ENCODE peak calls at places on chromosomes 7 and 10, in nine cellular contexts. N, T, P, D, L, Q, K, X and E are unnamed samples.

GRCh38 chr7:139108256-139109187 is 998 bp downstream of the ZC3HAV1 start:
- DNase-seq in N (no peak), T (peak; percentile 27), P (peak; percentile 35), D (peak; percentile 38), L (peak; percentile 73), Q (peak; percentile 58), K (peak; percentile 34), X (peak; percentile 27), E (peak; percentile 27)

GRCh38 chr10:79289801-79290200 is 57.5 kb upstream of the PPIF start:
- DNase-seq in N (no peak), T (no peak), P (no peak), D (peak; percentile 56), L (no peak), Q (no peak), K (no peak), X (no peak), E (no peak)

GRCh38 chr7:142375710-142376313 is 118.0 kb upstream of the PRSS58 start:
- DNase-seq in N (peak; percentile 95), T (no peak), P (peak; percentile 38), D (no peak), L (no peak), Q (peak; percentile 89), K (peak; percentile 38), X (peak; percentile 97), E (peak; percentile 47)

GRCh38 chr10:69048103-69048502 is 39.8 kb upstream of the SRGN start:
- DNase-seq in N (peak; percentile 67), T (no peak), P (peak; percentile 48), D (peak; percentile 32), L (no peak), Q (no peak), K (no peak), X (peak; percentile 71), E (no peak)

GRCh38 chr10:788796-789748 is 99.6 kb upstream of the DIP2C start:
- DNase-seq in N (peak; percentile 36), T (peak; percentile 76), P (peak; percentile 27), D (peak; percentile 83), L (no peak), Q (peak; percentile 90), K (peak; percentile 80), X (peak; percentile 59), E (no peak)

GRCh38 chr7:47153076-47153475 is 428.8 kb downstream of the TNS3 start:
- DNase-seq in N (peak; percentile 57), T (peak; percentile 91), P (peak; percentile 79), D (no peak), L (peak; percentile 69), Q (no peak), K (peak; percentile 70), X (peak; percentile 48), E (peak; percentile 83)

GRCh38 chr10:85946713-85947326 is 419.8 kb downstream of the GRID1 start:
- DNase-seq in N (no peak), T (no peak), P (no peak), D (no peak), L (peak; percentile 74), Q (no peak), K (no peak), X (no peak), E (no peak)

GRCh38 chr10:93068411-93069244 is 5.1 kb upstream of the CYP26A1 start:
- DNase-seq in N (no peak), T (peak; percentile 70), P (no peak), D (no peak), L (no peak), Q (peak; percentile 57), K (no peak), X (peak; percentile 46), E (no peak)

GRCh38 chr7:130037703-130038102 is 13.5 kb downstream of the ZC3HC1 start:
- DNase-seq in N (peak; percentile 5), T (no peak), P (no peak), D (no peak), L (peak; percentile 12), Q (no peak), K (peak; percentile 20), X (peak; percentile 24), E (no peak)

GRCh38 chr10:75352650-75353049 is 48.9 kb downstream of the ZNF503 start:
- DNase-seq in N (no peak), T (peak; percentile 26), P (no peak), D (peak; percentile 4), L (no peak), Q (no peak), K (peak; percentile 37), X (no peak), E (no peak)

GRCh38 chr10:23186697-23187096 is 5.4 kb upstream of the PTF1A start:
- DNase-seq in N (no peak), T (no peak), P (no peak), D (no peak), L (no peak), Q (no peak), K (no peak), X (no peak), E (no peak)

GRCh38 chr7:136925556-136925955 is 57.1 kb downstream of the CHRM2 start:
- DNase-seq in N (no peak), T (peak; percentile 88), P (no peak), D (no peak), L (no peak), Q (no peak), K (no peak), X (no peak), E (no peak)

GRCh38 chr7:98831641-98832221 is 38.1 kb downstream of the TMEM130 start:
- DNase-seq in N (no peak), T (no peak), P (no peak), D (no peak), L (peak; percentile 25), Q (peak; percentile 53), K (no peak), X (no peak), E (peak; percentile 35)
- TF ChIP-seq CTCF in N (peak; percentile 37), T (peak; percentile 66), P (no peak), D (no peak), L (peak; percentile 84), Q (peak; percentile 89), K (peak; percentile 43), X (peak; percentile 19), E (peak; percentile 67)

GRCh38 chr7:140639366-140640053 is 1.1 kb downstream of the DENND2A start:
- DNase-seq in N (no peak), T (peak; percentile 94), P (peak; percentile 50), D (no peak), L (no peak), Q (no peak), K (peak; percentile 63), X (no peak), E (no peak)

GRCh38 chr7:140641532-140642191 is 1.0 kb upstream of the DENND2A start:
- DNase-seq in N (no peak), T (no peak), P (no peak), D (no peak), L (no peak), Q (peak; percentile 45), K (no peak), X (no peak), E (no peak)

GRCh38 chr7:140640727-140641531 is at the start of gene DENND2A:
- DNase-seq in N (no peak), T (peak; percentile 70), P (peak; percentile 54), D (peak; percentile 53), L (no peak), Q (peak; percentile 83), K (peak; percentile 86), X (no peak), E (no peak)

GRCh38 chr7:140638311-140638791 is 2.3 kb downstream of the DENND2A start:
- DNase-seq in N (no peak), T (peak; percentile 54), P (no peak), D (no peak), L (no peak), Q (peak; percentile 84), K (peak; percentile 32), X (peak; percentile 32), E (peak; percentile 21)

GRCh38 chr7:140640060-140640611 is 477 bp downstream of the DENND2A start:
- DNase-seq in N (no peak), T (peak; percentile 56), P (no peak), D (peak; percentile 34), L (no peak), Q (peak; percentile 51), K (peak; percentile 68), X (peak; percentile 42), E (no peak)
- TF ChIP-seq CTCF in N (no peak), T (no peak), P (no peak), D (no peak), L (no peak), Q (no peak), K (no peak), X (no peak), E (no peak)

DNA sequence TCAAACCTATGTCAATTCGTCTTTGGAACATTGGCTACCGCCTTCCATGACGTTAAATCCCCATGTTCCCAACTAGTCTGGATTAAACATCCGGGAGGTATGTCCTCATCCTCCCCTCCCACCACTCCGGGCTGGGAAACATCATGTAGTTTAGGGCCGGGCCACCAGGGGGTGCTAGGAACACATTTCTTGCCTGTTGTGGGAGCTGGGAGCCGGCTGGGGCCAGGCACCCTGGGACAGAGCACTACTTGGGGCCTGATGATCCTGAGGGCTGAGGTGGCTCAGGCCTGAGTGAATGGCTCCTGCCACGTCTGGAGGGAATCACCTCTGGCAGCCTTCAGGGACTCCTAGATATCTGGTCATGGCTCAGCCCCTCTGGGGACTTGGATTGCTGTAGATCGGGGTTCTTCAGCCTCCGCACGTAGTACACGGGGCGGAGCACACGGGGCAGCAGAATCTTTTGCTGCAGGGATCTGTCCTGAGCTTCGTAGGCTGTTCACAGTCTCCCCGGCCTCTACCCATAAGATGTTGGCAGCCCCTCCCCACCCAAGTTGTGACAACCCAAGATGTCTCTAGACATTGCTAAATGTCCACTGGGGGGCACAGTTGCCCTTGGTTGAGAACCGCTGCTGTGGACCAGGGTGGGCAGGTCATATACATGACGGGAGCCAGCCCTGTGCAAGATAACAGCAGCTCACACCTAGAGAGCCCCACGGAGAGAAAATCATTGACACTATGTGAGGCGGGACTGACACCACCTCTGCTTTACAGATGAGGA is 141.2 kb upstream of the ZNF716 start:
- DNase-seq in N (no peak), T (no peak), P (no peak), D (no peak), L (peak; percentile 1), Q (no peak), K (no peak), X (no peak), E (no peak)
- TF ChIP-seq CTCF in N (no peak), T (no peak), P (no peak), D (no peak), L (peak; percentile 68), Q (peak; percentile 16), K (no peak), X (no peak), E (peak; percentile 8)

GRCh38 chr10:121440461-121440860 is 157.8 kb downstream of the FGFR2 start:
- DNase-seq in N (no peak), T (no peak), P (peak; percentile 57), D (no peak), L (no peak), Q (no peak), K (no peak), X (peak; percentile 16), E (no peak)

GRCh38 chr10:121438320-121438719 is 159.9 kb downstream of the FGFR2 start:
- DNase-seq in N (no peak), T (peak; percentile 27), P (no peak), D (no peak), L (no peak), Q (no peak), K (no peak), X (no peak), E (no peak)

GRCh38 chr10:121436630-121437311 is 161.5 kb downstream of the FGFR2 start:
- DNase-seq in N (no peak), T (no peak), P (no peak), D (no peak), L (no peak), Q (no peak), K (no peak), X (no peak), E (no peak)

GRCh38 chr10:121436281-121436629 is 162.0 kb downstream of the FGFR2 start:
- DNase-seq in N (no peak), T (no peak), P (no peak), D (no peak), L (no peak), Q (no peak), K (no peak), X (no peak), E (no peak)

GRCh38 chr10:121437596-121437995 is 160.6 kb downstream of the FGFR2 start:
- DNase-seq in N (no peak), T (no peak), P (no peak), D (peak; percentile 27), L (no peak), Q (no peak), K (peak; percentile 37), X (no peak), E (no peak)
- TF ChIP-seq CTCF in N (no peak), T (no peak), P (no peak), D (no peak), L (no peak), Q (no peak), K (peak; percentile 10), X (no peak), E (no peak)